ENCODE peak calls at places on chromosomes 6 and 20, in four cellular contexts. M, D, J and C are unnamed samples.

GRCh38 chr20:24779166-24779565 is 169.9 kb upstream of the CST7 start:
- DNase-seq in M (no peak), J (no peak), D (no peak), C (no peak)

GRCh38 chr6:102488729-102489128 is 1095.2 kb downstream of the GRIK2 start:
- DNase-seq in M (no peak), D (no peak), J (no peak), C (no peak)

GRCh38 chr6:111551521-111552231 is 54.0 kb downstream of the TRAF3IP2 start:
- DNase-seq in M (no peak), J (peak; percentile 90), D (no peak), C (no peak)

GRCh38 chr6:72048080-72048479 is 161.7 kb downstream of the RIMS1 start:
- DNase-seq in D (no peak), J (no peak), M (no peak), C (no peak)

GRCh38 chr6:41200296-41200900 is 551 bp downstream of the TREML2 start:
- DNase-seq in D (no peak), J (peak; percentile 54), M (no peak), C (peak; percentile 66)

GRCh38 chr20:54650201-54650722 is 174.9 kb downstream of the DOK5 start:
- DNase-seq in D (no peak), J (no peak), M (no peak), C (no peak)

GRCh38 chr6:16249971-16250370 is 11.6 kb downstream of the GMPR start:
- DNase-seq in J (peak; percentile 43), D (no peak), M (no peak), C (no peak)

GRCh38 chr6:16257999-16258708 is 19.8 kb downstream of the GMPR start:
- DNase-seq in D (no peak), M (no peak), J (no peak), C (no peak)

GRCh38 chr6:33977606-33978438 is 168.1 kb downstream of the GRM4 start:
- DNase-seq in D (no peak), J (no peak), M (no peak), C (no peak)

GRCh38 chr6:98812220-98812619 is 22.2 kb upstream of the POU3F2 start:
- DNase-seq in J (no peak), D (no peak), M (no peak), C (no peak)

GRCh38 chr6:36679043-36679821 is 718 bp downstream of the CDKN1A start:
- DNase-seq in M (peak; percentile 86), J (peak; percentile 86), D (peak; percentile 74), C (peak; percentile 90)

GRCh38 chr6:41732601-41733348 is 2.6 kb downstream of the TFEB start:
- DNase-seq in J (peak; percentile 36), D (no peak), M (no peak), C (no peak)

GRCh38 chr6:89022747-89023289 is 57.7 kb upstream of the PNRC1 start:
- DNase-seq in D (no peak), J (peak; percentile 43), M (no peak), C (no peak)

GRCh38 chr6:111057074-111057752 is 30.1 kb upstream of the SLC16A10 start:
- DNase-seq in M (no peak), J (peak; percentile 57), D (no peak), C (no peak)

GRCh38 chr6:52554684-52555280 is 22.1 kb downstream of the TRAM2 start:
- DNase-seq in J (no peak), M (no peak), D (no peak), C (no peak)

GRCh38 chr20:1334761-1335160 is 5.8 kb upstream of the SDCBP2 start:
- DNase-seq in D (no peak), J (no peak), M (no peak), C (no peak)

GRCh38 chr20:39289316-39289715 is 327.2 kb downstream of the DHX35 start:
- DNase-seq in D (no peak), J (no peak), M (no peak), C (no peak)

GRCh38 chr20:6588296-6588695 is 179.2 kb upstream of the BMP2 start:
- DNase-seq in D (no peak), J (no peak), M (no peak), C (no peak)

GRCh38 chr6:83183082-83183828 is 9.8 kb downstream of the PGM3 start:
- DNase-seq in J (peak; percentile 10), D (no peak), M (no peak), C (peak; percentile 50)

GRCh38 chr6:52505726-52506501 is 70.9 kb downstream of the TRAM2 start:
- DNase-seq in J (no peak), D (no peak), M (no peak), C (peak; percentile 61)

GRCh38 chr6:130140084-130140483 is 82.7 kb downstream of the SAMD3 start:
- DNase-seq in M (no peak), J (no peak), D (no peak), C (no peak)

GRCh38 chr6:108737594-108738546 is 110.4 kb upstream of the ARMC2 start:
- DNase-seq in M (peak; percentile 69), J (peak; percentile 57), D (no peak), C (peak; percentile 83)

GRCh38 chr20:46114449-46114848 is 3.7 kb upstream of the CD40 start:
- DNase-seq in J (no peak), D (no peak), M (no peak), C (no peak)

GRCh38 chr20:40274912-40275654 is 414.0 kb downstream of the MAFB start:
- DNase-seq in D (no peak), M (no peak), J (no peak), C (no peak)

GRCh38 chr6:156814036-156814581 is 36.9 kb downstream of the ARID1B start:
- DNase-seq in M (no peak), J (no peak), D (no peak), C (no peak)

GRCh38 chr6:7580537-7580926 is 9.5 kb upstream of the SNRNP48 start:
- DNase-seq in D (no peak), M (no peak), J (no peak), C (no peak)

GRCh38 chr6:165206798-165207197 is 102.6 kb downstream of the C6orf118 start:
- DNase-seq in J (no peak), D (no peak), M (no peak), C (no peak)

GRCh38 chr6:104958720-104959452 is 2.0 kb downstream of the LIN28B start:
- DNase-seq in D (no peak), M (no peak), J (no peak), C (no peak)

GRCh38 chr6:170147832-170148708 is 142.8 kb downstream of the DLL1 start:
- DNase-seq in J (no peak), D (no peak), M (no peak), C (no peak)

GRCh38 chr6:73969982-73970960 is 274.3 kb downstream of the CD109 start:
- DNase-seq in M (no peak), J (peak; percentile 16), D (no peak), C (no peak)

GRCh38 chr20:41560971-41561370 is 57.2 kb downstream of the CHD6 start:
- DNase-seq in D (no peak), J (no peak), M (no peak), C (no peak)

GRCh38 chr20:2757001-2757400 is 43.4 kb downstream of the CPXM1 start:
- DNase-seq in J (no peak), D (no peak), M (no peak), C (no peak)

GRCh38 chr20:37777556-37777955 is 83.7 kb downstream of the CTNNBL1 start:
- DNase-seq in M (no peak), J (no peak), D (no peak), C (no peak)

GRCh38 chr6:159271257-159271656 is 102.1 kb downstream of the FNDC1 start:
- DNase-seq in M (no peak), J (no peak), D (no peak), C (no peak)

GRCh38 chr6:56752009-56752408 is 109.3 kb upstream of the DST start:
- DNase-seq in J (no peak), D (no peak), M (no peak), C (no peak)
- H3K27ac ChIP-seq in J (no peak overlapping the region), D (no peak overlapping the region), M (peak overlapping the region; percentile 71), C (no peak overlapping the region)

GRCh38 chr20:4041748-4042411 is 26.5 kb upstream of the RNF24 start:
- DNase-seq in M (peak; percentile 49), J (peak; percentile 98), D (peak; percentile 25), C (peak; percentile 72)

GRCh38 chr20:4045741-4046140 is 30.4 kb upstream of the RNF24 start:
- DNase-seq in D (no peak), M (no peak), J (no peak), C (no peak)

GRCh38 chr20:4043329-4043728 is 28.0 kb upstream of the RNF24 start:
- DNase-seq in D (no peak), M (no peak), J (no peak), C (no peak)

GRCh38 chr20:4045082-4045481 is 29.7 kb upstream of the RNF24 start:
- DNase-seq in J (no peak), D (no peak), M (no peak), C (no peak)

DNA sequence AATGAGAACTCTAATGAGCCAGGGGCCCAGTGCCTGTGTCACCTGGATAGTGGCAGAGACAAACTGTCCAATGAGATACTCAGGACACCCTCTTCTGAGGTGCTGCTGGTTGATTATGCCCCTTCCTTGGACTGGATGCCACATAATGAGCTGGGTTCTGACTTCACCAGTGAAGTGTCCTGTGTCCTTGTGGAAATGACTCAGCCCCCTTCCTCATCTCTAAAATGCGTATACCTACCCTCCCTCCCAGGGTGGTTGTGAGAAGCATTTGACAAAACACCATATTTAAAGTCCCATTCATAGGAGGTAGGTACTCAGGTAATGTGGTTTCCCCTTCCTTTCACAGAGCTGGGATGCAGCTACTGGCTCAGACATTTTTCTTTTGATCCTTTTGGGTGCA is 28.4 kb upstream of the RNF24 start:
- DNase-seq in M (no peak), D (no peak), J (no peak), C (no peak)
- H3K4me1 ChIP-seq in M (no peaks in the 10 kb centered on the region), D (peaks cover under 1% of the 10 kb centered on the region), J (peaks cover 28% of the 10 kb centered on the region), C (no peaks in the 10 kb centered on the region)

GRCh38 chr6:70270287-70271005 is 32.4 kb downstream of the COL9A1 start:
- DNase-seq in M (no peak), J (no peak), D (no peak), C (no peak)

GRCh38 chr6:70266142-70266541 is 36.7 kb downstream of the COL9A1 start:
- DNase-seq in J (no peak), M (no peak), D (no peak), C (no peak)
- H3K27ac ChIP-seq in J (no peak overlapping the region), M (no peak overlapping the region), D (no peak overlapping the region), C (no peak overlapping the region)

GRCh38 chr6:150622941-150623874 is 23.5 kb downstream of the PLEKHG1 start:
- DNase-seq in M (no peak), D (no peak), J (peak; percentile 11), C (no peak)
- H3K4me1 ChIP-seq in M (no peaks in the 10 kb centered on the region), D (peaks cover 78% of the 10 kb centered on the region), J (no peaks in the 10 kb centered on the region), C (peaks cover 13% of the 10 kb centered on the region)